ENCODE peak calls at places on chromosomes 12 and 14, in five cellular contexts. L is gastrocnemius medialis, N is left ventricle myocardium inferior, T is AG04450, S is colonic mucosa. H is an unnamed sample.
A peak's percentile ranks its signal among the peaks of the same experiment; 100 is the strongest.

GRCh38 chr14:38255408-38255672 is 553 bp downstream of the CLEC14A start:
- DNase-seq in T (no peak), N (peak; percentile 28), L (no peak), S (peak; percentile 18), H (no peak)

GRCh38 chr14:69079188-69079742 is 73.7 kb downstream of the DCAF5 start:
- DNase-seq in N (no peak), T (peak; percentile 72), S (no peak), L (no peak), H (no peak)

GRCh38 chr14:90844321-90844720 is 28.1 kb upstream of the TTC7B start:
- DNase-seq in N (no peak), T (no peak), L (no peak), S (no peak), H (no peak)

GRCh38 chr12:563250-563781 is 99.9 kb downstream of the NINJ2 start:
- DNase-seq in S (no peak), N (no peak), L (no peak), T (no peak), H (no peak)

GRCh38 chr14:64937821-64938193 is 4.7 kb downstream of the GPX2 start:
- DNase-seq in S (no peak), L (no peak), T (no peak), N (no peak), H (peak; percentile 7)

GRCh38 chr14:99023371-99023770 is 248.6 kb downstream of the BCL11B start:
- DNase-seq in T (no peak), L (no peak), S (no peak), N (no peak), H (no peak)

GRCh38 chr12:67355428-67356385 is 86.5 kb downstream of the CAND1 start:
- DNase-seq in L (peak; percentile 14), S (no peak), T (peak; percentile 20), N (no peak), H (no peak)

GRCh38 chr12:116455540-116456306 is 103.5 kb upstream of the MAP1LC3B2 start:
- DNase-seq in S (peak; percentile 81), L (peak; percentile 47), N (peak; percentile 66), T (peak; percentile 78), H (peak; percentile 96)

GRCh38 chr12:43308776-43309175 is 243.2 kb downstream of the ADAMTS20 start:
- DNase-seq in S (no peak), N (no peak), L (no peak), T (no peak), H (no peak)

GRCh38 chr12:65182012-65182739 is 12.8 kb downstream of the LEMD3 start:
- DNase-seq in N (no peak), L (no peak), T (no peak), S (no peak), H (no peak)

GRCh38 chr14:51862839-51863235 is 2.4 kb downstream of the GNG2 start:
- DNase-seq in N (no peak), S (no peak), L (no peak), T (no peak), H (no peak)

GRCh38 chr12:58310368-58310767 is 369.0 kb downstream of the ATP23 start:
- DNase-seq in S (no peak), L (no peak), T (peak; percentile 23), N (no peak), H (no peak)

GRCh38 chr14:37230551-37231194 is 32.9 kb downstream of the MIPOL1 start:
- DNase-seq in S (no peak), L (no peak), N (no peak), T (peak; percentile 38), H (no peak)

GRCh38 chr14:55698051-55698450 is 118.0 kb downstream of the KTN1 start:
- DNase-seq in T (no peak), L (no peak), S (peak; percentile 49), N (no peak), H (peak; percentile 29)

GRCh38 chr14:74014299-74014698 is 4.8 kb downstream of the ENTPD5 start:
- DNase-seq in N (no peak), S (no peak), L (no peak), T (no peak), H (no peak)

GRCh38 chr12:10740182-10740581 is 17.1 kb upstream of the YBX3 start:
- DNase-seq in T (no peak), S (no peak), L (no peak), N (no peak), H (no peak)

GRCh38 chr12:88579572-88579940 is 715 bp downstream of the KITLG start:
- DNase-seq in N (peak; percentile 42), S (peak; percentile 67), T (no peak), L (no peak), H (no peak)

GRCh38 chr12:49887536-49888401 is 15.9 kb downstream of the FAIM2 start:
- DNase-seq in S (peak; percentile 48), T (no peak), L (no peak), N (no peak), H (no peak)

GRCh38 chr12:111705672-111706071 is 19.8 kb downstream of the ACAD10 start:
- DNase-seq in N (no peak), S (no peak), L (no peak), T (no peak), H (no peak)

GRCh38 chr14:54775486-54776100 is 127.0 kb downstream of the GCH1 start:
- DNase-seq in L (no peak), N (no peak), T (no peak), S (no peak), H (no peak)

GRCh38 chr12:25725874-25726273 is 172.8 kb upstream of the LMNTD1 start:
- DNase-seq in N (no peak), L (no peak), S (no peak), T (no peak), H (no peak)

GRCh38 chr12:100798799-100799198 is 4.2 kb downstream of the ANO4 start:
- DNase-seq in T (no peak), S (no peak), L (no peak), N (no peak), H (no peak)

GRCh38 chr14:78178971-78179370 is 8.8 kb downstream of the NRXN3 start:
- DNase-seq in L (no peak), S (no peak), T (no peak), N (no peak), H (no peak)

GRCh38 chr12:95988506-95989275 is 7.5 kb downstream of the HAL start:
- DNase-seq in T (no peak), L (no peak), N (no peak), S (no peak), H (peak; percentile 78)

GRCh38 chr12:53328043-53328435 is 6.6 kb upstream of the AAAS start:
- DNase-seq in L (no peak), S (no peak), T (no peak), N (no peak), H (no peak)

DNA sequence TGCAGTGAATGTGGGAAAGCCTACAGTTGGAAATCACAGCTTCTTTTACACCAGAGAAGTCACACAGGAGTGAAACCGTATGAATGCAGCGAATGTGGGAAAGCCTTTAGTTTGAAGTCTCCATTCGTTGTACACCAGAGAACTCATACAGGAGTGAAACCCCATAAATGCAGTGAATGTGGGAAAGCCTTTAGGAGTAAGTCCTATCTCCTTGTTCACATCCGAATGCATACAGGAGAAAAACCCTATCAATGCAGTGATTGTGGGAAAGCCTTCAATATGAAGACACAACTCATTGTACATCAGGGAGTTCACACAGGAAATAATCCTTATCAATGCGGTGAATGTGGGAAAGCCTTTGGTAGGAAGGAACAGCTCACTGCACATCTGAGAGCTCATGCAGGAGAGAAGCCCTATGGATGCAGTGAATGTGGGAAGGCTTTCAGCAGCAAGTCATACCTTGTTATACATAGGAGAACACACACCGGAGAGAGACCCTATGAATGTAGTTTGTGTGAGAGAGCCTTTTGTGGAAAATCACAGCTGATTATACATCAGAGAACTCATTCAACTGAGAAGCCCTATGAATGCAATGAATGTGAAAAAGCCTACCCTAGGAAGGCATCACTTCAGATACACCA is 24.6 kb downstream of the ZNF26 start:
- DNase-seq in T (no peak), L (no peak), S (no peak), N (no peak), H (no peak)
- H3K9me3 ChIP-seq in T (peaks cover 67% of the 10 kb centered on the region), L (peaks cover 44% of the 10 kb centered on the region), S (peaks cover 13% of the 10 kb centered on the region), N (peaks cover 100% of the 10 kb centered on the region), H (peaks cover 10% of the 10 kb centered on the region)

DNA sequence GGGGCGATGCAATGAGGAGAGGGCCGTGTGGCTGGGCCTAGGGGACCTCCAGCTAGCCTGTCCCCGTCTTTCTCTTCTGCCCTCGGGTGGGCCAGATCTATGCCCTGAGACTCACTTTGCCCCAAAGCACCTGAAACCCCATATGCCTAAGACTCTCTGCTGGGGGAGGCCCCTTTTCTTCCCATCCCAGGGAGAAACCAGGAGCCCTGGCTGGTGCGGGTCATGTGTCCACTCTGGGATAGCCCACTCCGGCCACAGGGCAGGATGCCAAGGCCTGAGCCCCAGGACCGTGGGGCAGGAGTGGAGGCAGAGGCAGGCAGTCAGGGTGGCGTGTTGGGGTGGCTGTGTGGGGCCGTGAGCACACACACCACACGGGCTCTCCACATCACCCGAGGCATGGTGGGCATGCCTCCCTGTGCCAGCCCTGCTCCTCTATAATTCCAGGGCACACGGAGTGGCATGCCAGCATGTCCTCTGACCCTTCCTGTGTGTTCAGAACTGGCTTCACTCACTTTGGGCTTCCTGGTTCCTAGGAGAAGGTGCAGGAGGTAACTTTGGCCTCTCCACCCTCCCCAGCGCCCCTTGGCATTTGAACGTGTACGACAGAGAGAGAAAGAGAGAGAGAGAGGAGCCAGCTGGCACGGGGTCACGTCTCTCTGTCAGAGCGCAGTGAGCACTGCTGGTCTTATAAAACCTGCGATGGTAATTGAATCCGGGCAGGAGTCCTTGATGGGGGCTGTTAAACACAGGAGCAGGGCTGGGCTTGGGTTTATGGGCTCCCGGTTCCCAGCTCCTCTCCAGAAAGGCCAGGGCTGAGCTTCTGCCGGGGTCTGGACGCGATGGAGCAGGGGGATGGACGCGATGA is 144.2 kb downstream of the KIF26A start:
- DNase-seq in T (no peak), N (peak; percentile 5), S (peak; percentile 81), L (peak; percentile 0), H (no peak)
- H3K9me3 ChIP-seq in T (peaks cover 96% of the 10 kb centered on the region), N (no peaks in the 10 kb centered on the region), S (no peaks in the 10 kb centered on the region), L (no peaks in the 10 kb centered on the region), H (no peaks in the 10 kb centered on the region)

GRCh38 chr14:60642270-60642789 is 6.9 kb downstream of the SIX1 start:
- DNase-seq in L (peak; percentile 68), N (no peak), T (no peak), S (no peak), H (no peak)
- H3K9me3 ChIP-seq in L (no peaks in the 10 kb centered on the region), N (no peaks in the 10 kb centered on the region), T (peaks cover 20% of the 10 kb centered on the region), S (no peaks in the 10 kb centered on the region), H (no peaks in the 10 kb centered on the region)

GRCh38 chr14:47060050-47060449 is 408.5 kb upstream of the RPL10L start:
- DNase-seq in S (no peak), T (no peak), L (no peak), N (no peak), H (no peak)

DNA sequence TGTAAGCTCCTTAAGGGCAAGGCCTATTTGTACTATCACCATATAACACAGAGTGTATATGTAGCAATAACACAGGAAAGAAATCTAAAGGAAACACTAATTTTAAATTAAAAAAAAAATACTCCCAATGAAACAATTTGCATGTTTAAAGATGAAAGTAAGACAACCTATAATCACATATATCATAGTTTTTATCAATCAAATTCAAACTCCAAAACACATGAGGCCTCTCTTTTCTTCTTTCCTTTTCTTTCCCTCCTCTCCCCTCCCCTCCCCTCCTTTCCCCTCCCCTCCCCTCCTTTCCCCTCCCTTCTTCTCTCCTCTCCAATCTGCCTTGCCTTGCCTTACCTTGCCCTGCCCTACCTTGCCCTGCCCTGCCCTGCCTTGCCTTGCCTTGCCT is 405.8 kb upstream of the RPL10L start:
- DNase-seq in L (no peak), S (no peak), T (no peak), N (no peak), H (no peak)
- H3K9me3 ChIP-seq in L (no peaks in the 10 kb centered on the region), S (no peaks in the 10 kb centered on the region), T (peaks cover 4% of the 10 kb centered on the region), N (no peaks in the 10 kb centered on the region), H (no peaks in the 10 kb centered on the region)

GRCh38 chr12:133023566-133023965 is 13.7 kb upstream of the ZNF84 start:
- DNase-seq in T (no peak), S (no peak), N (no peak), L (no peak), H (no peak)
- H3K9me3 ChIP-seq in T (peaks cover 32% of the 10 kb centered on the region), S (peaks cover 5% of the 10 kb centered on the region), N (peaks cover 100% of the 10 kb centered on the region), L (peaks cover 7% of the 10 kb centered on the region), H (peaks cover 83% of the 10 kb centered on the region)